ENCODE peak calls at places on chromosomes 7 and 10, in six cellular contexts. V is PC-3, I is SK-N-SH, S is GM23248, F is PC-9, A is GM23338. B is an unnamed sample. For H3K9me2 and H3F3A, the result is how much of the 10 kb centered on the place peaks cover.

GRCh38 chr10:50431791-50432190 is 180.5 kb upstream of the ASAH2 start:
- DNase-seq in V (no peak), I (no peak), S (peak), F (no peak), A (no peak), B (peak)

GRCh38 chr10:27893320-27894014 is 105.4 kb downstream of the ODAD2 start:
- DNase-seq in V (peak), I (no peak), S (peak), F (no peak), A (no peak), B (no peak)

GRCh38 chr10:66555061-66555460 is 370.8 kb upstream of the LRRTM3 start:
- DNase-seq in V (no peak), I (no peak), S (no peak), F (no peak), A (no peak), B (no peak)

GRCh38 chr7:36084485-36085091 is 68.5 kb upstream of the EEPD1 start:
- DNase-seq in V (peak), I (peak), S (peak), F (no peak), A (peak), B (no peak)

GRCh38 chr10:127928021-127928806 is 21.3 kb downstream of the PTPRE start:
- DNase-seq in V (peak), I (peak), S (peak), F (no peak), A (no peak), B (no peak)

GRCh38 chr10:28913850-28914249 is 236.5 kb downstream of the BAMBI start:
- DNase-seq in V (peak), I (no peak), S (no peak), F (no peak), A (no peak), B (no peak)

GRCh38 chr10:95245425-95246055 is 45.3 kb downstream of the PDLIM1 start:
- DNase-seq in V (no peak), I (no peak), S (no peak), F (no peak), A (no peak), B (peak)

GRCh38 chr10:130761896-130762295 is 549.6 kb downstream of the TCERG1L start:
- DNase-seq in V (no peak), I (no peak), S (no peak), F (no peak), A (no peak), B (no peak)

GRCh38 chr7:102454423-102454822 is 10.2 kb downstream of the ALKBH4 start:
- DNase-seq in V (no peak), I (no peak), S (no peak), F (no peak), A (peak), B (peak)

GRCh38 chr10:97780991-97781540 is 9.3 kb upstream of the SFRP5 start:
- DNase-seq in V (no peak), I (peak), S (no peak), F (no peak), A (no peak), B (no peak)

GRCh38 chr10:122363311-122363710 is 11.2 kb upstream of the PLEKHA1 start:
- DNase-seq in V (no peak), I (no peak), S (no peak), F (no peak), A (no peak), B (no peak)

GRCh38 chr7:71429116-71429515 is 297.2 kb downstream of the GALNT17 start:
- DNase-seq in V (no peak), I (no peak), S (no peak), F (no peak), A (no peak), B (no peak)

GRCh38 chr7:100719523-100720319 is 547 bp upstream of the EPO start:
- DNase-seq in V (peak), I (no peak), S (peak), F (no peak), A (no peak), B (no peak)

GRCh38 chr10:80136134-80136571 is 3.6 kb downstream of the PLAC9 start:
- DNase-seq in V (peak), I (no peak), S (peak), F (no peak), A (peak), B (no peak)

GRCh38 chr10:116752563-116752962 is 10.2 kb upstream of the HSPA12A start:
- DNase-seq in V (peak), I (no peak), S (no peak), F (no peak), A (no peak), B (no peak)

GRCh38 chr7:13835442-13835841 is 154.0 kb downstream of the ETV1 start:
- DNase-seq in V (no peak), I (no peak), S (no peak), F (no peak), A (peak), B (no peak)
- H2AFZ ChIP-seq in V (no peak), I (no peak), S (no peak), F (no peak), A (no peak), B (no peak)

GRCh38 chr10:13592306-13592705 is 5.5 kb downstream of the PRPF18 start:
- DNase-seq in V (no peak), I (no peak), S (no peak), F (no peak), A (no peak), B (no peak)

GRCh38 chr10:13593560-13593959 is 6.8 kb downstream of the PRPF18 start:
- DNase-seq in V (no peak), I (no peak), S (peak), F (no peak), A (no peak), B (no peak)

GRCh38 chr10:13594641-13595040 is 7.9 kb downstream of the PRPF18 start:
- DNase-seq in V (no peak), I (no peak), S (peak), F (no peak), A (no peak), B (no peak)

GRCh38 chr10:13597909-13598308 is 11.1 kb downstream of the PRPF18 start:
- DNase-seq in V (no peak), I (no peak), S (no peak), F (no peak), A (no peak), B (no peak)
- H3K9me2 ChIP-seq in V (under half), I (under half), S (under half), F (under half), A (under half), B (under half)

DNA sequence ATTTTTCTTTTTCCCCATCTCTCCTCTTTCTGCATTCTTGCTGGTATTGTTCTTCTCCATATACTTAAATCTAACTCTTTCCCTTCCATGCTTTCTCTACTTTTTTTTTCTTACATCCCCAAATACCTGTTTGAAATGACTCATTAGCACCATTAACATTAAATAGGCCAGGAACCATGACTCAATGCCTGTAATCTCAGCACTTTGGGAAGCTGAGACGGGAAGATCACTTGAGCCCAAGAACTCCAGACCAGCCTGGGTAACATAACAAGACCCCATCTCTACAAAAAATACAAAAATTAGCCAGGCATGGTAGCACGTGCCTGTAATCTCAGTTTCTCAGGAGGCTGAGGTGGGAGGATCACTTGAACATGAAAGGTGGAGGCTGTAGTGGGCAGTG is 1026.8 kb downstream of the GATA3 start:
- DNase-seq in V (peak), I (no peak), S (no peak), F (no peak), A (no peak), B (no peak)
- H3F3A ChIP-seq in V (under half), I (under half), S (under half), F (under half), A (under half), B (under half)

GRCh38 chr7:18290223-18290622 is 205.3 kb upstream of the HDAC9 start:
- DNase-seq in V (no peak), I (no peak), S (no peak), F (no peak), A (no peak), B (no peak)

GRCh38 chr7:18290865-18291264 is 204.7 kb upstream of the HDAC9 start:
- DNase-seq in V (no peak), I (no peak), S (no peak), F (no peak), A (no peak), B (no peak)

GRCh38 chr7:18288322-18289037 is 207.1 kb upstream of the HDAC9 start:
- DNase-seq in V (no peak), I (no peak), S (no peak), F (no peak), A (no peak), B (no peak)

GRCh38 chr7:18287482-18287881 is 208.1 kb upstream of the HDAC9 start:
- DNase-seq in V (no peak), I (no peak), S (no peak), F (no peak), A (peak), B (no peak)

GRCh38 chr7:18289801-18290200 is 205.7 kb upstream of the HDAC9 start:
- DNase-seq in V (no peak), I (no peak), S (no peak), F (no peak), A (no peak), B (no peak)
- H2AFZ ChIP-seq in V (no peak), I (no peak), S (no peak), F (peak), A (peak), B (no peak)

GRCh38 chr10:53491774-53492173 is 719.2 kb upstream of the MBL2 start:
- DNase-seq in V (no peak), I (peak), S (no peak), F (no peak), A (no peak), B (no peak)

GRCh38 chr10:53489783-53490182 is 717.2 kb upstream of the MBL2 start:
- DNase-seq in V (no peak), I (no peak), S (no peak), F (no peak), A (no peak), B (no peak)

GRCh38 chr10:53487019-53487983 is 714.7 kb upstream of the MBL2 start:
- DNase-seq in V (no peak), I (no peak), S (no peak), F (no peak), A (no peak), B (no peak)

GRCh38 chr10:53489331-53489730 is 716.7 kb upstream of the MBL2 start:
- DNase-seq in V (no peak), I (no peak), S (no peak), F (no peak), A (no peak), B (no peak)

GRCh38 chr10:53490553-53490952 is 718.0 kb upstream of the MBL2 start:
- DNase-seq in V (no peak), I (no peak), S (no peak), F (no peak), A (no peak), B (no peak)
- H3K9me2 ChIP-seq in V (under half), I (under half), S (under half), F (under half), A (under half), B (under half)